ENCODE peak calls at places on chromosomes 16 and 17, in six cellular contexts. One of them, this sample, is unnamed.

GRCh38 chr16:89687092-89687940 is 827 bp downstream of the CDK10 start:
- DNase-seq in T-helper 1 cell: no peak
- DNase-seq in bronchial epithelial cell: peak; percentile 45
- DNase-seq in stimulated activated CD4-positive, alpha-beta T cell treated with anti-CD3 and anti-CD28 coated beads, Interleukin-15, amount 100 ng/mL, for 1 hour: no peak
- DNase-seq in NCI-H1436 treated with DMSO at 0.1 percent for 48 hours: no peak
- DNase-seq in GM12865: peak; percentile 46
- DNase-seq in this sample: no peak

GRCh38 chr17:68794636-68795503 is 160.3 kb downstream of the ABCA8 start:
- DNase-seq in T-helper 1 cell: no peak
- DNase-seq in bronchial epithelial cell: peak; percentile 26
- DNase-seq in stimulated activated CD4-positive, alpha-beta T cell treated with anti-CD3 and anti-CD28 coated beads, Interleukin-15, amount 100 ng/mL, for 1 hour: no peak
- DNase-seq in NCI-H1436 treated with DMSO at 0.1 percent for 48 hours: no peak
- DNase-seq in GM12865: peak; percentile 41
- DNase-seq in this sample: no peak

GRCh38 chr17:50498021-50498874 is 10.0 kb upstream of the MYCBPAP start:
- DNase-seq in T-helper 1 cell: no peak
- DNase-seq in bronchial epithelial cell: peak; percentile 76
- DNase-seq in stimulated activated CD4-positive, alpha-beta T cell treated with anti-CD3 and anti-CD28 coated beads, Interleukin-15, amount 100 ng/mL, for 1 hour: no peak
- DNase-seq in NCI-H1436 treated with DMSO at 0.1 percent for 48 hours: no peak
- DNase-seq in GM12865: no peak
- DNase-seq in this sample: no peak

GRCh38 chr17:39745335-39746144 is 7.8 kb downstream of the GRB7 start:
- DNase-seq in T-helper 1 cell: no peak
- DNase-seq in bronchial epithelial cell: no peak
- DNase-seq in stimulated activated CD4-positive, alpha-beta T cell treated with anti-CD3 and anti-CD28 coated beads, Interleukin-15, amount 100 ng/mL, for 1 hour: no peak
- DNase-seq in NCI-H1436 treated with DMSO at 0.1 percent for 48 hours: no peak
- DNase-seq in GM12865: no peak
- DNase-seq in this sample: no peak

GRCh38 chr16:62201911-62202310 is 165.7 kb upstream of the CDH8 start:
- DNase-seq in T-helper 1 cell: no peak
- DNase-seq in bronchial epithelial cell: no peak
- DNase-seq in stimulated activated CD4-positive, alpha-beta T cell treated with anti-CD3 and anti-CD28 coated beads, Interleukin-15, amount 100 ng/mL, for 1 hour: no peak
- DNase-seq in NCI-H1436 treated with DMSO at 0.1 percent for 48 hours: no peak
- DNase-seq in GM12865: peak; percentile 1
- DNase-seq in this sample: no peak

GRCh38 chr17:12201294-12201693 is 180.6 kb downstream of the MAP2K4 start:
- DNase-seq in T-helper 1 cell: no peak
- DNase-seq in bronchial epithelial cell: no peak
- DNase-seq in stimulated activated CD4-positive, alpha-beta T cell treated with anti-CD3 and anti-CD28 coated beads, Interleukin-15, amount 100 ng/mL, for 1 hour: no peak
- DNase-seq in NCI-H1436 treated with DMSO at 0.1 percent for 48 hours: no peak
- DNase-seq in GM12865: no peak
- DNase-seq in this sample: no peak

GRCh38 chr16:69929480-69929879 is 21.7 kb upstream of the CLEC18A start:
- DNase-seq in T-helper 1 cell: no peak
- DNase-seq in bronchial epithelial cell: no peak
- DNase-seq in stimulated activated CD4-positive, alpha-beta T cell treated with anti-CD3 and anti-CD28 coated beads, Interleukin-15, amount 100 ng/mL, for 1 hour: no peak
- DNase-seq in NCI-H1436 treated with DMSO at 0.1 percent for 48 hours: no peak
- DNase-seq in GM12865: no peak
- DNase-seq in this sample: no peak

GRCh38 chr17:63786961-63787711 is 13.2 kb downstream of the DDX42 start:
- DNase-seq in T-helper 1 cell: no peak
- DNase-seq in bronchial epithelial cell: peak; percentile 94
- DNase-seq in stimulated activated CD4-positive, alpha-beta T cell treated with anti-CD3 and anti-CD28 coated beads, Interleukin-15, amount 100 ng/mL, for 1 hour: no peak
- DNase-seq in NCI-H1436 treated with DMSO at 0.1 percent for 48 hours: no peak
- DNase-seq in GM12865: no peak
- DNase-seq in this sample: no peak

GRCh38 chr17:58917228-58917627 is 161.6 kb downstream of the PPM1E start:
- DNase-seq in T-helper 1 cell: no peak
- DNase-seq in bronchial epithelial cell: no peak
- DNase-seq in stimulated activated CD4-positive, alpha-beta T cell treated with anti-CD3 and anti-CD28 coated beads, Interleukin-15, amount 100 ng/mL, for 1 hour: no peak
- DNase-seq in NCI-H1436 treated with DMSO at 0.1 percent for 48 hours: no peak
- DNase-seq in GM12865: no peak
- DNase-seq in this sample: no peak